ENCODE peak calls at places on chromosomes 7 and 10, in eight cellular contexts. One of them, this sample, is unnamed.

GRCh38 chr7:55486991-55487390 is 85.3 kb downstream of the VOPP1 start:
- DNase-seq in activated naive CD4-positive, alpha-beta T cell treated with anti-CD3 and anti-CD28 coated beads, Interleukin-2, amount 10 ng/mL, durations not matched to agents 7 days and 5 days: no peak
- DNase-seq in RPMI7951: no peak
- DNase-seq in stimulated activated naive CD8-positive, alpha-beta T cell treated with anti-CD3 and anti-CD28 coated beads, Interleukin-15, Interleukin-2, amounts not matched to agents 100 U/mL and 50 U/mL, for 24 hours: no peak
- DNase-seq in Daoy: no peak
- DNase-seq in HEK293T: no peak
- DNase-seq in NCI-H460: no peak
- DNase-seq in NCI-H446: no peak
- DNase-seq in this sample: no peak

GRCh38 chr10:109114578-109114977 is 808.7 kb downstream of the XPNPEP1 start:
- DNase-seq in activated naive CD4-positive, alpha-beta T cell treated with anti-CD3 and anti-CD28 coated beads, Interleukin-2, amount 10 ng/mL, durations not matched to agents 7 days and 5 days: no peak
- DNase-seq in NCI-H460: no peak
- DNase-seq in NCI-H446: no peak
- DNase-seq in HEK293T: no peak
- DNase-seq in RPMI7951: no peak
- DNase-seq in Daoy: no peak
- DNase-seq in stimulated activated naive CD8-positive, alpha-beta T cell treated with anti-CD3 and anti-CD28 coated beads, Interleukin-15, Interleukin-2, amounts not matched to agents 100 U/mL and 50 U/mL, for 24 hours: no peak
- DNase-seq in this sample: no peak

GRCh38 chr7:2864999-2865670 is 21.0 kb upstream of the GNA12 start:
- DNase-seq in NCI-H446: no peak
- DNase-seq in HEK293T: peak
- DNase-seq in activated naive CD4-positive, alpha-beta T cell treated with anti-CD3 and anti-CD28 coated beads, Interleukin-2, amount 10 ng/mL, durations not matched to agents 7 days and 5 days: peak
- DNase-seq in Daoy: peak
- DNase-seq in stimulated activated naive CD8-positive, alpha-beta T cell treated with anti-CD3 and anti-CD28 coated beads, Interleukin-15, Interleukin-2, amounts not matched to agents 100 U/mL and 50 U/mL, for 24 hours: peak
- DNase-seq in NCI-H460: peak
- DNase-seq in RPMI7951: peak
- DNase-seq in this sample: peak

GRCh38 chr10:123772645-123773508 is 106.7 kb downstream of the GPR26 start:
- DNase-seq in Daoy: no peak
- DNase-seq in RPMI7951: peak
- DNase-seq in NCI-H460: no peak
- DNase-seq in activated naive CD4-positive, alpha-beta T cell treated with anti-CD3 and anti-CD28 coated beads, Interleukin-2, amount 10 ng/mL, durations not matched to agents 7 days and 5 days: no peak
- DNase-seq in NCI-H446: no peak
- DNase-seq in stimulated activated naive CD8-positive, alpha-beta T cell treated with anti-CD3 and anti-CD28 coated beads, Interleukin-15, Interleukin-2, amounts not matched to agents 100 U/mL and 50 U/mL, for 24 hours: peak
- DNase-seq in HEK293T: no peak
- DNase-seq in this sample: no peak

GRCh38 chr7:18041202-18041601 is 13.6 kb upstream of the PRPS1L1 start:
- DNase-seq in NCI-H446: no peak
- DNase-seq in activated naive CD4-positive, alpha-beta T cell treated with anti-CD3 and anti-CD28 coated beads, Interleukin-2, amount 10 ng/mL, durations not matched to agents 7 days and 5 days: no peak
- DNase-seq in RPMI7951: no peak
- DNase-seq in NCI-H460: no peak
- DNase-seq in stimulated activated naive CD8-positive, alpha-beta T cell treated with anti-CD3 and anti-CD28 coated beads, Interleukin-15, Interleukin-2, amounts not matched to agents 100 U/mL and 50 U/mL, for 24 hours: no peak
- DNase-seq in HEK293T: no peak
- DNase-seq in Daoy: no peak
- DNase-seq in this sample: no peak

GRCh38 chr7:80804581-80804980 is 114.3 kb downstream of the SEMA3C start:
- DNase-seq in HEK293T: no peak
- DNase-seq in Daoy: no peak
- DNase-seq in stimulated activated naive CD8-positive, alpha-beta T cell treated with anti-CD3 and anti-CD28 coated beads, Interleukin-15, Interleukin-2, amounts not matched to agents 100 U/mL and 50 U/mL, for 24 hours: no peak
- DNase-seq in RPMI7951: peak
- DNase-seq in NCI-H446: no peak
- DNase-seq in activated naive CD4-positive, alpha-beta T cell treated with anti-CD3 and anti-CD28 coated beads, Interleukin-2, amount 10 ng/mL, durations not matched to agents 7 days and 5 days: no peak
- DNase-seq in NCI-H460: no peak
- DNase-seq in this sample: no peak

GRCh38 chr10:4344544-4344994 is 481.4 kb upstream of the AKR1E2 start:
- DNase-seq in RPMI7951: peak
- DNase-seq in NCI-H460: peak
- DNase-seq in NCI-H446: no peak
- DNase-seq in stimulated activated naive CD8-positive, alpha-beta T cell treated with anti-CD3 and anti-CD28 coated beads, Interleukin-15, Interleukin-2, amounts not matched to agents 100 U/mL and 50 U/mL, for 24 hours: peak
- DNase-seq in Daoy: peak
- DNase-seq in HEK293T: no peak
- DNase-seq in activated naive CD4-positive, alpha-beta T cell treated with anti-CD3 and anti-CD28 coated beads, Interleukin-2, amount 10 ng/mL, durations not matched to agents 7 days and 5 days: no peak
- DNase-seq in this sample: no peak

GRCh38 chr7:18040196-18040595 is 12.6 kb upstream of the PRPS1L1 start:
- DNase-seq in NCI-H460: no peak
- DNase-seq in stimulated activated naive CD8-positive, alpha-beta T cell treated with anti-CD3 and anti-CD28 coated beads, Interleukin-15, Interleukin-2, amounts not matched to agents 100 U/mL and 50 U/mL, for 24 hours: no peak
- DNase-seq in NCI-H446: no peak
- DNase-seq in RPMI7951: peak
- DNase-seq in Daoy: peak
- DNase-seq in activated naive CD4-positive, alpha-beta T cell treated with anti-CD3 and anti-CD28 coated beads, Interleukin-2, amount 10 ng/mL, durations not matched to agents 7 days and 5 days: no peak
- DNase-seq in HEK293T: no peak
- DNase-seq in this sample: no peak

GRCh38 chr7:82441916-82442478 is 1.6 kb downstream of the CACNA2D1 start:
- DNase-seq in NCI-H446: no peak
- DNase-seq in HEK293T: peak
- DNase-seq in NCI-H460: no peak
- DNase-seq in activated naive CD4-positive, alpha-beta T cell treated with anti-CD3 and anti-CD28 coated beads, Interleukin-2, amount 10 ng/mL, durations not matched to agents 7 days and 5 days: no peak
- DNase-seq in stimulated activated naive CD8-positive, alpha-beta T cell treated with anti-CD3 and anti-CD28 coated beads, Interleukin-15, Interleukin-2, amounts not matched to agents 100 U/mL and 50 U/mL, for 24 hours: no peak
- DNase-seq in Daoy: peak
- DNase-seq in RPMI7951: no peak
- DNase-seq in this sample: no peak

GRCh38 chr7:87059525-87060287 is at the start of gene ELAPOR2:
- DNase-seq in RPMI7951: peak
- DNase-seq in NCI-H460: peak
- DNase-seq in Daoy: peak
- DNase-seq in stimulated activated naive CD8-positive, alpha-beta T cell treated with anti-CD3 and anti-CD28 coated beads, Interleukin-15, Interleukin-2, amounts not matched to agents 100 U/mL and 50 U/mL, for 24 hours: peak
- DNase-seq in NCI-H446: peak
- DNase-seq in HEK293T: peak
- DNase-seq in activated naive CD4-positive, alpha-beta T cell treated with anti-CD3 and anti-CD28 coated beads, Interleukin-2, amount 10 ng/mL, durations not matched to agents 7 days and 5 days: peak
- DNase-seq in this sample: peak

GRCh38 chr10:115073796-115074195 is 19.4 kb upstream of the ATRNL1 start:
- DNase-seq in Daoy: no peak
- DNase-seq in stimulated activated naive CD8-positive, alpha-beta T cell treated with anti-CD3 and anti-CD28 coated beads, Interleukin-15, Interleukin-2, amounts not matched to agents 100 U/mL and 50 U/mL, for 24 hours: no peak
- DNase-seq in HEK293T: no peak
- DNase-seq in NCI-H446: no peak
- DNase-seq in activated naive CD4-positive, alpha-beta T cell treated with anti-CD3 and anti-CD28 coated beads, Interleukin-2, amount 10 ng/mL, durations not matched to agents 7 days and 5 days: no peak
- DNase-seq in RPMI7951: peak
- DNase-seq in NCI-H460: no peak
- DNase-seq in this sample: no peak

GRCh38 chr7:118006979-118007378 is 133.7 kb upstream of the CTTNBP2 start:
- DNase-seq in RPMI7951: no peak
- DNase-seq in NCI-H446: no peak
- DNase-seq in Daoy: no peak
- DNase-seq in activated naive CD4-positive, alpha-beta T cell treated with anti-CD3 and anti-CD28 coated beads, Interleukin-2, amount 10 ng/mL, durations not matched to agents 7 days and 5 days: no peak
- DNase-seq in stimulated activated naive CD8-positive, alpha-beta T cell treated with anti-CD3 and anti-CD28 coated beads, Interleukin-15, Interleukin-2, amounts not matched to agents 100 U/mL and 50 U/mL, for 24 hours: no peak
- DNase-seq in NCI-H460: no peak
- DNase-seq in HEK293T: no peak
- DNase-seq in this sample: no peak

GRCh38 chr7:131302876-131303707 is 24.6 kb upstream of the MKLN1 start:
- DNase-seq in HEK293T: peak
- DNase-seq in Daoy: peak
- DNase-seq in RPMI7951: peak
- DNase-seq in NCI-H460: peak
- DNase-seq in NCI-H446: no peak
- DNase-seq in activated naive CD4-positive, alpha-beta T cell treated with anti-CD3 and anti-CD28 coated beads, Interleukin-2, amount 10 ng/mL, durations not matched to agents 7 days and 5 days: peak
- DNase-seq in stimulated activated naive CD8-positive, alpha-beta T cell treated with anti-CD3 and anti-CD28 coated beads, Interleukin-15, Interleukin-2, amounts not matched to agents 100 U/mL and 50 U/mL, for 24 hours: no peak
- DNase-seq in this sample: no peak

GRCh38 chr7:44291733-44292395 is 33.5 kb downstream of the CAMK2B start:
- DNase-seq in activated naive CD4-positive, alpha-beta T cell treated with anti-CD3 and anti-CD28 coated beads, Interleukin-2, amount 10 ng/mL, durations not matched to agents 7 days and 5 days: peak
- DNase-seq in NCI-H446: no peak
- DNase-seq in Daoy: peak
- DNase-seq in stimulated activated naive CD8-positive, alpha-beta T cell treated with anti-CD3 and anti-CD28 coated beads, Interleukin-15, Interleukin-2, amounts not matched to agents 100 U/mL and 50 U/mL, for 24 hours: no peak
- DNase-seq in HEK293T: no peak
- DNase-seq in NCI-H460: no peak
- DNase-seq in RPMI7951: no peak
- DNase-seq in this sample: peak

GRCh38 chr7:155778349-155778748 is 33.9 kb downstream of the SHH start:
- DNase-seq in RPMI7951: no peak
- DNase-seq in NCI-H460: no peak
- DNase-seq in NCI-H446: no peak
- DNase-seq in stimulated activated naive CD8-positive, alpha-beta T cell treated with anti-CD3 and anti-CD28 coated beads, Interleukin-15, Interleukin-2, amounts not matched to agents 100 U/mL and 50 U/mL, for 24 hours: no peak
- DNase-seq in Daoy: no peak
- DNase-seq in activated naive CD4-positive, alpha-beta T cell treated with anti-CD3 and anti-CD28 coated beads, Interleukin-2, amount 10 ng/mL, durations not matched to agents 7 days and 5 days: no peak
- DNase-seq in HEK293T: no peak
- DNase-seq in this sample: no peak

GRCh38 chr10:48694371-48695030 is 9.8 kb downstream of the WDFY4 start:
- DNase-seq in activated naive CD4-positive, alpha-beta T cell treated with anti-CD3 and anti-CD28 coated beads, Interleukin-2, amount 10 ng/mL, durations not matched to agents 7 days and 5 days: no peak
- DNase-seq in NCI-H446: no peak
- DNase-seq in HEK293T: no peak
- DNase-seq in RPMI7951: no peak
- DNase-seq in stimulated activated naive CD8-positive, alpha-beta T cell treated with anti-CD3 and anti-CD28 coated beads, Interleukin-15, Interleukin-2, amounts not matched to agents 100 U/mL and 50 U/mL, for 24 hours: no peak
- DNase-seq in NCI-H460: no peak
- DNase-seq in Daoy: no peak
- DNase-seq in this sample: no peak

GRCh38 chr10:73096041-73096451 is 620 bp downstream of the P4HA1 start:
- DNase-seq in NCI-H460: peak
- DNase-seq in NCI-H446: peak
- DNase-seq in HEK293T: peak
- DNase-seq in RPMI7951: peak
- DNase-seq in Daoy: peak
- DNase-seq in stimulated activated naive CD8-positive, alpha-beta T cell treated with anti-CD3 and anti-CD28 coated beads, Interleukin-15, Interleukin-2, amounts not matched to agents 100 U/mL and 50 U/mL, for 24 hours: peak
- DNase-seq in activated naive CD4-positive, alpha-beta T cell treated with anti-CD3 and anti-CD28 coated beads, Interleukin-2, amount 10 ng/mL, durations not matched to agents 7 days and 5 days: peak
- DNase-seq in this sample: peak

GRCh38 chr10:114374141-114374791 is 30.0 kb downstream of the AFAP1L2 start:
- DNase-seq in NCI-H446: no peak
- DNase-seq in Daoy: no peak
- DNase-seq in HEK293T: no peak
- DNase-seq in stimulated activated naive CD8-positive, alpha-beta T cell treated with anti-CD3 and anti-CD28 coated beads, Interleukin-15, Interleukin-2, amounts not matched to agents 100 U/mL and 50 U/mL, for 24 hours: no peak
- DNase-seq in NCI-H460: no peak
- DNase-seq in activated naive CD4-positive, alpha-beta T cell treated with anti-CD3 and anti-CD28 coated beads, Interleukin-2, amount 10 ng/mL, durations not matched to agents 7 days and 5 days: no peak
- DNase-seq in RPMI7951: peak
- DNase-seq in this sample: no peak

GRCh38 chr7:129401968-129402860 is 32.0 kb upstream of the STRIP2 start:
- DNase-seq in HEK293T: no peak
- DNase-seq in RPMI7951: peak
- DNase-seq in NCI-H446: no peak
- DNase-seq in Daoy: peak
- DNase-seq in stimulated activated naive CD8-positive, alpha-beta T cell treated with anti-CD3 and anti-CD28 coated beads, Interleukin-15, Interleukin-2, amounts not matched to agents 100 U/mL and 50 U/mL, for 24 hours: peak
- DNase-seq in NCI-H460: no peak
- DNase-seq in activated naive CD4-positive, alpha-beta T cell treated with anti-CD3 and anti-CD28 coated beads, Interleukin-2, amount 10 ng/mL, durations not matched to agents 7 days and 5 days: peak
- DNase-seq in this sample: no peak

GRCh38 chr7:50782376-50783208 is at the start of gene GRB10:
- DNase-seq in stimulated activated naive CD8-positive, alpha-beta T cell treated with anti-CD3 and anti-CD28 coated beads, Interleukin-15, Interleukin-2, amounts not matched to agents 100 U/mL and 50 U/mL, for 24 hours: no peak
- DNase-seq in Daoy: peak
- DNase-seq in NCI-H460: no peak
- DNase-seq in RPMI7951: peak
- DNase-seq in HEK293T: no peak
- DNase-seq in activated naive CD4-positive, alpha-beta T cell treated with anti-CD3 and anti-CD28 coated beads, Interleukin-2, amount 10 ng/mL, durations not matched to agents 7 days and 5 days: no peak
- DNase-seq in NCI-H446: no peak
- DNase-seq in this sample: peak

GRCh38 chr7:22885824-22886255 is 63.2 kb upstream of the TOMM7 start:
- DNase-seq in activated naive CD4-positive, alpha-beta T cell treated with anti-CD3 and anti-CD28 coated beads, Interleukin-2, amount 10 ng/mL, durations not matched to agents 7 days and 5 days: peak
- DNase-seq in HEK293T: no peak
- DNase-seq in RPMI7951: peak
- DNase-seq in stimulated activated naive CD8-positive, alpha-beta T cell treated with anti-CD3 and anti-CD28 coated beads, Interleukin-15, Interleukin-2, amounts not matched to agents 100 U/mL and 50 U/mL, for 24 hours: peak
- DNase-seq in Daoy: no peak
- DNase-seq in NCI-H460: no peak
- DNase-seq in NCI-H446: no peak
- DNase-seq in this sample: no peak

GRCh38 chr10:87659571-87660483 is at the start of gene PAPSS2:
- DNase-seq in HEK293T: peak
- DNase-seq in NCI-H460: peak
- DNase-seq in stimulated activated naive CD8-positive, alpha-beta T cell treated with anti-CD3 and anti-CD28 coated beads, Interleukin-15, Interleukin-2, amounts not matched to agents 100 U/mL and 50 U/mL, for 24 hours: peak
- DNase-seq in RPMI7951: peak
- DNase-seq in NCI-H446: no peak
- DNase-seq in activated naive CD4-positive, alpha-beta T cell treated with anti-CD3 and anti-CD28 coated beads, Interleukin-2, amount 10 ng/mL, durations not matched to agents 7 days and 5 days: peak
- DNase-seq in Daoy: peak
- DNase-seq in this sample: peak

GRCh38 chr10:60299961-60300883 is 89.5 kb downstream of the ANK3 start:
- DNase-seq in HEK293T: no peak
- DNase-seq in NCI-H460: no peak
- DNase-seq in Daoy: peak
- DNase-seq in activated naive CD4-positive, alpha-beta T cell treated with anti-CD3 and anti-CD28 coated beads, Interleukin-2, amount 10 ng/mL, durations not matched to agents 7 days and 5 days: no peak
- DNase-seq in NCI-H446: no peak
- DNase-seq in stimulated activated naive CD8-positive, alpha-beta T cell treated with anti-CD3 and anti-CD28 coated beads, Interleukin-15, Interleukin-2, amounts not matched to agents 100 U/mL and 50 U/mL, for 24 hours: no peak
- DNase-seq in RPMI7951: peak
- DNase-seq in this sample: no peak

GRCh38 chr10:68171539-68172080 is 60.3 kb downstream of the ATOH7 start:
- DNase-seq in Daoy: no peak
- DNase-seq in activated naive CD4-positive, alpha-beta T cell treated with anti-CD3 and anti-CD28 coated beads, Interleukin-2, amount 10 ng/mL, durations not matched to agents 7 days and 5 days: no peak
- DNase-seq in HEK293T: no peak
- DNase-seq in NCI-H446: no peak
- DNase-seq in NCI-H460: no peak
- DNase-seq in stimulated activated naive CD8-positive, alpha-beta T cell treated with anti-CD3 and anti-CD28 coated beads, Interleukin-15, Interleukin-2, amounts not matched to agents 100 U/mL and 50 U/mL, for 24 hours: no peak
- DNase-seq in RPMI7951: no peak
- DNase-seq in this sample: no peak

GRCh38 chr10:80168679-80169380 is 36.3 kb downstream of the PLAC9 start:
- DNase-seq in stimulated activated naive CD8-positive, alpha-beta T cell treated with anti-CD3 and anti-CD28 coated beads, Interleukin-15, Interleukin-2, amounts not matched to agents 100 U/mL and 50 U/mL, for 24 hours: peak
- DNase-seq in activated naive CD4-positive, alpha-beta T cell treated with anti-CD3 and anti-CD28 coated beads, Interleukin-2, amount 10 ng/mL, durations not matched to agents 7 days and 5 days: no peak
- DNase-seq in RPMI7951: no peak
- DNase-seq in NCI-H446: no peak
- DNase-seq in HEK293T: peak
- DNase-seq in NCI-H460: no peak
- DNase-seq in Daoy: no peak
- DNase-seq in this sample: no peak

GRCh38 chr10:2137549-2138174 is 400.3 kb upstream of the ADARB2 start:
- DNase-seq in NCI-H460: no peak
- DNase-seq in HEK293T: peak
- DNase-seq in RPMI7951: peak
- DNase-seq in Daoy: peak
- DNase-seq in NCI-H446: no peak
- DNase-seq in activated naive CD4-positive, alpha-beta T cell treated with anti-CD3 and anti-CD28 coated beads, Interleukin-2, amount 10 ng/mL, durations not matched to agents 7 days and 5 days: no peak
- DNase-seq in stimulated activated naive CD8-positive, alpha-beta T cell treated with anti-CD3 and anti-CD28 coated beads, Interleukin-15, Interleukin-2, amounts not matched to agents 100 U/mL and 50 U/mL, for 24 hours: no peak
- DNase-seq in this sample: no peak

GRCh38 chr10:24958701-24959392 is 6.4 kb upstream of the PRTFDC1 start:
- DNase-seq in stimulated activated naive CD8-positive, alpha-beta T cell treated with anti-CD3 and anti-CD28 coated beads, Interleukin-15, Interleukin-2, amounts not matched to agents 100 U/mL and 50 U/mL, for 24 hours: no peak
- DNase-seq in NCI-H460: no peak
- DNase-seq in HEK293T: no peak
- DNase-seq in RPMI7951: peak
- DNase-seq in Daoy: no peak
- DNase-seq in NCI-H446: no peak
- DNase-seq in activated naive CD4-positive, alpha-beta T cell treated with anti-CD3 and anti-CD28 coated beads, Interleukin-2, amount 10 ng/mL, durations not matched to agents 7 days and 5 days: no peak
- DNase-seq in this sample: no peak

GRCh38 chr10:5594271-5595036 is 69.7 kb downstream of the CALML3 start:
- DNase-seq in stimulated activated naive CD8-positive, alpha-beta T cell treated with anti-CD3 and anti-CD28 coated beads, Interleukin-15, Interleukin-2, amounts not matched to agents 100 U/mL and 50 U/mL, for 24 hours: no peak
- DNase-seq in HEK293T: no peak
- DNase-seq in NCI-H460: no peak
- DNase-seq in RPMI7951: peak
- DNase-seq in NCI-H446: no peak
- DNase-seq in Daoy: peak
- DNase-seq in activated naive CD4-positive, alpha-beta T cell treated with anti-CD3 and anti-CD28 coated beads, Interleukin-2, amount 10 ng/mL, durations not matched to agents 7 days and 5 days: no peak
- DNase-seq in this sample: no peak

This sample was measured in Peyer's patch.